ENCODE peak calls at places on chromosomes 3 and 15, in six cellular contexts. L is naive thymus-derived CD4-positive, alpha-beta T cell; H is coronary artery; K is astrocyte; C is mammary epithelial cell; W is HepG2. P is an unnamed sample.

GRCh38 chr15:27244047-27244446 is 273.1 kb downstream of the GABRG3 start:
- DNase-seq in L (no peak), H (no peak), K (no peak), C (no peak), W (no peak), P (no peak)

GRCh38 chr3:105880681-105881290 is 12.0 kb upstream of the CBLB start:
- DNase-seq in L (no peak), H (no peak), K (no peak), C (no peak), W (no peak), P (no peak)

GRCh38 chr15:96418146-96418545 is 87.6 kb downstream of the NR2F2 start:
- DNase-seq in L (no peak), H (no peak), K (no peak), C (no peak), W (no peak), P (no peak)

GRCh38 chr15:98779463-98780071 is 131.2 kb downstream of the IGF1R start:
- DNase-seq in L (peak; percentile 53), H (peak; percentile 79), K (no peak), C (peak; percentile 74), W (peak; percentile 64), P (peak; percentile 62)

GRCh38 chr3:29540544-29540943 is 259.7 kb downstream of the RBMS3 start:
- DNase-seq in L (no peak), H (no peak), K (no peak), C (no peak), W (no peak), P (no peak)

GRCh38 chr3:42850263-42850662 is 25.4 kb downstream of the CYP8B1 start:
- DNase-seq in L (no peak), H (no peak), K (no peak), C (no peak), W (no peak), P (no peak)

GRCh38 chr3:12224181-12225147 is 64.4 kb upstream of the PPARG start:
- DNase-seq in L (no peak), H (no peak), K (peak; percentile 93), C (no peak), W (peak; percentile 46), P (peak; percentile 77)

GRCh38 chr15:63892794-63893441 is 59.2 kb upstream of the HERC1 start:
- DNase-seq in L (peak; percentile 74), H (no peak), K (no peak), C (no peak), W (no peak), P (no peak)

GRCh38 chr15:58574612-58575011 is 142.8 kb downstream of the LIPC start:
- DNase-seq in L (no peak), H (no peak), K (no peak), C (no peak), W (peak; percentile 81), P (no peak)

GRCh38 chr3:187976361-187976900 is 177.5 kb upstream of the LPP start:
- DNase-seq in L (no peak), H (no peak), K (no peak), C (no peak), W (no peak), P (no peak)

GRCh38 chr3:150169279-150169970 is 198.7 kb upstream of the PFN2 start:
- DNase-seq in L (no peak), H (no peak), K (no peak), C (no peak), W (no peak), P (no peak)

GRCh38 chr3:178532414-178532813 is 3.8 kb upstream of the KCNMB2 start:
- DNase-seq in L (no peak), H (no peak), K (peak; percentile 36), C (no peak), W (no peak), P (no peak)

GRCh38 chr3:171896341-171896740 is 53.2 kb downstream of the TMEM212 start:
- DNase-seq in L (no peak), H (no peak), K (no peak), C (no peak), W (no peak), P (no peak)
- H3K27ac ChIP-seq in L (no peak overlapping the region), H (no peak overlapping the region), K (no peak overlapping the region), C (no peak overlapping the region), W (no peak overlapping the region), P (no peak overlapping the region)

GRCh38 chr3:113660901-113661300 is 35.5 kb downstream of the USF3 start:
- DNase-seq in L (no peak), H (no peak), K (peak; percentile 50), C (no peak), W (no peak), P (no peak)
- H3K27ac ChIP-seq in L (no peak overlapping the region), H (no peak overlapping the region), K (no peak overlapping the region), C (no peak overlapping the region), W (no peak overlapping the region), P (no peak overlapping the region)

GRCh38 chr3:54681706-54682105 is 246.2 kb downstream of the LRTM1 start:
- DNase-seq in L (no peak), H (no peak), K (no peak), C (no peak), W (no peak), P (no peak)
- H3K27ac ChIP-seq in L (no peak overlapping the region), H (no peak overlapping the region), K (no peak overlapping the region), C (no peak overlapping the region), W (no peak overlapping the region), P (no peak overlapping the region)

GRCh38 chr3:52313774-52314188 is 2.3 kb upstream of the DNAH1 start:
- DNase-seq in L (no peak), H (no peak), K (peak; percentile 24), C (peak; percentile 55), W (no peak), P (peak; percentile 47)
- H3K27ac ChIP-seq in L (no peak overlapping the region), H (no peak overlapping the region), K (no peak overlapping the region), C (no peak overlapping the region), W (no peak overlapping the region), P (peak overlapping the region; percentile 32)

GRCh38 chr3:130963444-130963843 is 63.2 kb downstream of the ASTE1 start:
- DNase-seq in L (no peak), H (no peak), K (no peak), C (peak; percentile 70), W (no peak), P (peak; percentile 19)
- H3K27ac ChIP-seq in L (no peak overlapping the region), H (no peak overlapping the region), K (peak overlapping the region; percentile 98), C (peak overlapping the region; percentile 100), W (no peak overlapping the region), P (peak overlapping the region; percentile 89)